ENCODE peak calls at places on chromosome 20, in four cellular contexts. One of them, this sample, is unnamed.

GRCh38 chr20:55472704-55473103 is 532.6 kb downstream of the CBLN4 start:
- DNase-seq in A549: no peak
- DNase-seq in K562: no peak
- DNase-seq in HepG2: peak
- DNase-seq in this sample: no peak

GRCh38 chr20:43767686-43768474 is 41.1 kb upstream of the GTSF1L start:
- DNase-seq in A549: no peak
- DNase-seq in K562: no peak
- DNase-seq in HepG2: no peak
- DNase-seq in this sample: no peak

GRCh38 chr20:42161228-42161829 is 543.2 kb upstream of the CHD6 start:
- DNase-seq in A549: no peak
- DNase-seq in K562: no peak
- DNase-seq in HepG2: no peak
- DNase-seq in this sample: no peak

GRCh38 chr20:11569163-11569562 is 348.5 kb upstream of the BTBD3 start:
- DNase-seq in A549: peak
- DNase-seq in K562: no peak
- DNase-seq in HepG2: no peak
- DNase-seq in this sample: peak

GRCh38 chr20:62227977-62228958 is 8.2 kb upstream of the HRH3 start:
- DNase-seq in A549: no peak
- DNase-seq in K562: no peak
- DNase-seq in HepG2: peak
- DNase-seq in this sample: peak

GRCh38 chr20:54115172-54115854 is 44.9 kb upstream of the BCAS1 start:
- DNase-seq in A549: peak
- DNase-seq in K562: no peak
- DNase-seq in HepG2: no peak
- DNase-seq in this sample: no peak

GRCh38 chr20:2093200-2093781 is 8.3 kb upstream of the STK35 start:
- DNase-seq in A549: peak
- DNase-seq in K562: peak
- DNase-seq in HepG2: peak
- DNase-seq in this sample: peak

GRCh38 chr20:62838511-62838910 is 21.7 kb downstream of the COL9A3 start:
- DNase-seq in A549: no peak
- DNase-seq in K562: no peak
- DNase-seq in HepG2: no peak
- DNase-seq in this sample: no peak

GRCh38 chr20:1308702-1309095 is 20.2 kb downstream of the SDCBP2 start:
- DNase-seq in A549: no peak
- DNase-seq in K562: no peak
- DNase-seq in HepG2: no peak
- DNase-seq in this sample: no peak

GRCh38 chr20:30816182-30816645 is 441.2 kb upstream of the DEFB115 start:
- DNase-seq in A549: no peak
- DNase-seq in K562: peak
- DNase-seq in HepG2: no peak
- DNase-seq in this sample: peak

GRCh38 chr20:57027752-57028151 is 238.7 kb downstream of the BMP7 start:
- DNase-seq in A549: no peak
- DNase-seq in K562: no peak
- DNase-seq in HepG2: no peak
- DNase-seq in this sample: no peak

GRCh38 chr20:45968081-45968671 is 3.8 kb downstream of the ZNF335 start:
- DNase-seq in A549: no peak
- DNase-seq in K562: no peak
- DNase-seq in HepG2: no peak
- DNase-seq in this sample: no peak

GRCh38 chr20:25079171-25079570 is 2.8 kb downstream of the VSX1 start:
- DNase-seq in A549: no peak
- DNase-seq in K562: no peak
- DNase-seq in HepG2: no peak
- DNase-seq in this sample: no peak

GRCh38 chr20:9293145-9293544 is 221.2 kb upstream of the LAMP5 start:
- DNase-seq in A549: no peak
- DNase-seq in K562: no peak
- DNase-seq in HepG2: no peak
- DNase-seq in this sample: no peak

GRCh38 chr20:13012886-13013285 is 4.1 kb downstream of the SPTLC3 start:
- DNase-seq in A549: no peak
- DNase-seq in K562: no peak
- DNase-seq in HepG2: no peak
- DNase-seq in this sample: no peak

GRCh38 chr20:19907326-19908056 is 109.7 kb upstream of the NAA20 start:
- DNase-seq in A549: no peak
- DNase-seq in K562: no peak
- DNase-seq in HepG2: no peak
- DNase-seq in this sample: no peak

GRCh38 chr20:14334306-14334930 is 3.0 kb downstream of the FLRT3 start:
- DNase-seq in A549: peak
- DNase-seq in K562: no peak
- DNase-seq in HepG2: peak
- DNase-seq in this sample: peak

GRCh38 chr20:37243076-37243936 is 18.3 kb downstream of the GHRH start:
- DNase-seq in A549: peak
- DNase-seq in K562: no peak
- DNase-seq in HepG2: no peak
- DNase-seq in this sample: peak

GRCh38 chr20:11880694-11881093 is 37.0 kb upstream of the BTBD3 start:
- DNase-seq in A549: peak
- DNase-seq in K562: no peak
- DNase-seq in HepG2: peak
- DNase-seq in this sample: no peak

GRCh38 chr20:22544462-22544861 is 39.9 kb downstream of the FOXA2 start:
- DNase-seq in A549: no peak
- DNase-seq in K562: no peak
- DNase-seq in HepG2: no peak
- DNase-seq in this sample: no peak

GRCh38 chr20:650954-651353 is 2.0 kb downstream of the SRXN1 start:
- DNase-seq in A549: peak
- DNase-seq in K562: no peak
- DNase-seq in HepG2: no peak
- DNase-seq in this sample: no peak

GRCh38 chr20:24995741-24996448 is 3.3 kb upstream of the APMAP start:
- DNase-seq in A549: no peak
- DNase-seq in K562: no peak
- DNase-seq in HepG2: no peak
- DNase-seq in this sample: no peak

GRCh38 chr20:24968278-24968677 is 19.2 kb downstream of the CST7 start:
- DNase-seq in A549: no peak
- DNase-seq in K562: no peak
- DNase-seq in HepG2: no peak
- DNase-seq in this sample: no peak

GRCh38 chr20:25543068-25543467 is 42.3 kb downstream of the NINL start:
- DNase-seq in A549: no peak
- DNase-seq in K562: peak
- DNase-seq in HepG2: peak
- DNase-seq in this sample: no peak

GRCh38 chr20:60804240-60804917 is 447.7 kb upstream of the CDH4 start:
- DNase-seq in A549: no peak
- DNase-seq in K562: no peak
- DNase-seq in HepG2: no peak
- DNase-seq in this sample: no peak

GRCh38 chr20:1935696-1936366 is 40.6 kb downstream of the SIRPA start:
- DNase-seq in A549: no peak
- DNase-seq in K562: no peak
- DNase-seq in HepG2: no peak
- DNase-seq in this sample: no peak

GRCh38 chr20:36654506-36654905 is 8.5 kb upstream of the SLA2 start:
- DNase-seq in A549: no peak
- DNase-seq in K562: no peak
- DNase-seq in HepG2: no peak
- DNase-seq in this sample: no peak

DNA sequence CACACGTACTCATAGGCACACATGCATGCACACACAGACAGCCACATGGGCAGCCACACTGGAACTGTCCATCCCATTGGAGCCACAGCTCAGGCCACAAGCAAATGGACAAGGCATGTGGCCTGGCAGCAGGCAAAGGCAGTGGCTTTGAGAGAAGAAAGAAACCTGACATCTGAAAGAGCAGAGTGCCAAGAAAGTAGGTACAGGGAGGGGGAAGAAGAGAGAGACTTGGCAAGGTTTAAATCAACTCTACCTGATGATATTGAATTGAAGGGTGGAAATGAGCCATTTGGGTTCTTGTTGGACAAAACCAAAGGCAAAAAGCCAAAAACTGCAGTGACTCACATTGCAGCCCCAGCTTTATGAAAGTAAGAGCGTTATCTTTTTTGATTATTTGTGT is 142.7 kb downstream of the PCSK2 start:
- DNase-seq in A549: no peak
- DNase-seq in K562: no peak
- DNase-seq in HepG2: no peak
- DNase-seq in this sample: no peak
- TF ChIP-seq HMGXB4 in A549: no peak
- TF ChIP-seq HMGXB4 in K562: no peak
- TF ChIP-seq HMGXB4 in HepG2: no peak
- TF ChIP-seq HMGXB4 in this sample: no peak

DNA sequence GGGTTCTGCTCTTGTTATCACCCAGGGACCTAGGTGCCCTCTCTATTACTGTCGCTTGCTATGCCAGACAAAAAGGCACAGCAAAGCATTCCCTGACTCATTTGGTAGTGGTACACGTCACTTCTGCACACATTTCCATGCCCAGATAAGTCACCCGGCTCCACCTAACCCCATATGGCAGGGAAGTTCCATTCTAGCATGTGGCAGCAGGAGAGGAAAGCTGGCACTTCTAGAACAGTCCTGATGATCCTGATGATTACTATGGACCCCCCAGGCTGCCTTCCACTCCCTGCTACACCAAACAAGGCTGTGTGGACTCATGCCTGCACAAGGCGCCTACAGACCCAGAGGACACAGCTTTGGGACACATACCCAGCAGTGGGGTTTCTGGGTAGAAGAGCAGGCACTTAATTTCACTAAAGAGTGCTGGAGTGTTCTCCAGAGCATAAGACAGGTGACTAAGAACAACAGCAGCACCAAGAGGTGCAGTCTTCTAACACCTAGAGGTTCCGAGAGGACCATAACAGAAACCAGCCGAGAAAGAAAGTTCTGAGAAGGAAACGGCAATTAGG is 53.5 kb upstream of the NELFCD start:
- DNase-seq in A549: no peak
- DNase-seq in K562: no peak
- DNase-seq in HepG2: no peak
- DNase-seq in this sample: no peak
- TF ChIP-seq HMGXB4 in A549: no peak
- TF ChIP-seq HMGXB4 in K562: no peak
- TF ChIP-seq HMGXB4 in HepG2: no peak
- TF ChIP-seq HMGXB4 in this sample: no peak

DNA sequence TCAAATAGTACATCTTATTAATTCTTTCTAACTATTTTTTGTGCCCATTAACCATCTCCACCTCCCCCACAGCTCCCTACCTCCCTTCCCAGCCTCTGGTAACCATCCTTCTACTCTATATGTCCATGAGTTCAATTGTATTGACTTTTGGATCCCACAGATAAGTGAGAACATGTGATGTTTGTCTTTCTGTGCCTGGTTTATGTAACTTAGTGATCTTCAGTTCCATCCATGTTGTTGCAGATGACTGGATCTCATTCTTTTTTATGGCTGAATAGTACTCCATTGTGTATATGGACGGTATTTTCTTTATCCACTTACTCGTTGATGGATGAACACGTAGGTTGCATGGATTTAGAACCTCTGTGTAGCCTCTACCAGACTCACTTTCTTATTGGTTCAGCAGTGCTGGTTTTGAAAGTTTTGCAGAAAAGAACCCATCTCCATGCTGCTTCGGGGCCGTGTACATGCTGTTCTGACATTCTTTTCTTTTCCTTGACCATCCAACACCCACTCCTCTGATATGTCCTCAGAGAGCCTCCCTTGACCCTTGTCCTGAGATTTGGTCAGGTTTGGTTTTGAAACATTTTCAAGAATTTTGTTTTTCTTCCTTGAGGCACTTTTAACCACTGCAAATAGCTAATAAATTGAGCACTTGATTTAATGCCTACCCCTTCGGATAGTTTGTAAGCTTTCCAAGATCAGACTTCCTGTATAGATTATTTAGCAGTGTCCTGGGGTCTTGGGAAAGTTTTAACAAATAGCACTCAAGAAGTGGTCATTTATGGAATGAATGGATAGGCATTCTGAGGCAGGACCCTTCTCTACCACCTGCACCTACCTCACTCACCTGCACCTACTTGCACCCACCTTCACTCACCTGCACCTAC is 231.2 kb upstream of the ZFP64 start:
- DNase-seq in A549: no peak
- DNase-seq in K562: no peak
- DNase-seq in HepG2: no peak
- DNase-seq in this sample: no peak
- TF ChIP-seq HMGXB4 in A549: no peak
- TF ChIP-seq HMGXB4 in K562: no peak
- TF ChIP-seq HMGXB4 in HepG2: no peak
- TF ChIP-seq HMGXB4 in this sample: no peak

GRCh38 chr20:59008715-59009336 is 1.8 kb upstream of the CTSZ start:
- DNase-seq in A549: no peak
- DNase-seq in K562: no peak
- DNase-seq in HepG2: no peak
- DNase-seq in this sample: no peak

GRCh38 chr20:59010321-59010994 is 3.4 kb upstream of the CTSZ start:
- DNase-seq in A549: no peak
- DNase-seq in K562: no peak
- DNase-seq in HepG2: no peak
- DNase-seq in this sample: no peak

GRCh38 chr20:59013031-59013951 is 5.9 kb upstream of the TUBB1 start:
- DNase-seq in A549: no peak
- DNase-seq in K562: no peak
- DNase-seq in HepG2: no peak
- DNase-seq in this sample: no peak

GRCh38 chr20:59013959-59014608 is 5.1 kb upstream of the TUBB1 start:
- DNase-seq in A549: no peak
- DNase-seq in K562: no peak
- DNase-seq in HepG2: no peak
- DNase-seq in this sample: no peak

DNA sequence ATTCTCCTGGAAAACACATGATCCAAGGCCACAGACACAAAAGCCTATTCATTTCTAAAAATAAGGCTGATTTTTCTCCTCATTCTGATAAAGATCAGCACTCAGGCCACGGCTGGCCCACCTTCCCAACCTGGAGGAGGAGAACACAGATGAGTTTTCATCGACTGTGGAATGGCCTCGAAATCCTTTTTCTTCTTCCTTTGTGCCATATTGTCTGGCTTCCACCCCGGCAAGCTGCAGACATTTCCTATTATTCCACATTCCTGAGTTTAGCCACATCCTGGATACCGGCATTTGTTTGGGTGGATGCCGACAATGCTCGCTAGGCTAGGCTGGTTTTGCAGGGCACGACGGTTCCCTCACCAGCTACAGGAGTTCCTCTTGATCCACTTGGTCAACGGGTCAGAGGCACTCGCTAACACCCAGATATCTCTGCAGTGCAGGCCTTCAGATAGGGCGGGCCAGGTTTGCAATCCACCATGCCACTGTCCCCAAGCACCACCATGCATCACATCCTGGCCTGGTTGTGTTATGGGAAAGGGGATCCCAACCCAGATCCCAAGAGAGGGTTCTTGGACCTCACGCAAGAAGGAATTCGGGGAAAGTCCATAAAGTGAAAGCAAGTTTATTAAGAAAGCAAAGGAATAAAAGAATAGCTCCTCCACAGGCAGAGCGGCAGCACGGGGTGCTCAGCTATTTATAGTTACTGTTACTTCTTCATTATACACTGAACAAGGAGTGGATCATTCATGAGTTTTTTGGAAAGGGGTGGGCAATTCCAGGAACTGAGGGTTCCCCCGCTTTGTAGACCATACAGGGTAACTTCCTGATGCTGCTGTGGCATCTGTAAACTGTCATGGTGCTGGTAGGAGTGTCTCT is 4.2 kb upstream of the CTSZ start:
- DNase-seq in A549: no peak
- DNase-seq in K562: peak
- DNase-seq in HepG2: peak
- DNase-seq in this sample: peak
- TF ChIP-seq HMGXB4 in A549: no peak
- TF ChIP-seq HMGXB4 in K562: peak
- TF ChIP-seq HMGXB4 in HepG2: no peak
- TF ChIP-seq HMGXB4 in this sample: no peak